ENCODE peak calls at places on chromosome 11, in six cellular contexts. J is ureter, C is ACHN, O is H9, U is trophoblast cell, V is mucosa of descending colon. R is an unnamed sample.

GRCh38 chr11:11636671-11637070 is 14.9 kb upstream of the GALNT18 start:
- DNase-seq in O (no peak), C (no peak), J (no peak), V (no peak), U (no peak), R (no peak)

GRCh38 chr11:50074161-50074560 is 41.5 kb downstream of the OR4C45 start:
- DNase-seq in V (no peak), C (no peak), J (no peak), O (no peak), U (no peak), R (no peak)

GRCh38 chr11:2534131-2534956 is 89.5 kb downstream of the KCNQ1 start:
- DNase-seq in C (no peak), J (peak; percentile 75), U (peak; percentile 99), O (peak; percentile 67), V (no peak), R (no peak)

GRCh38 chr11:111386611-111387150 is 7.6 kb upstream of the POU2AF1 start:
- DNase-seq in V (no peak), J (no peak), C (no peak), O (no peak), U (peak; percentile 66), R (no peak)

GRCh38 chr11:120142072-120142423 is 4.1 kb upstream of the TRIM29 start:
- DNase-seq in V (no peak), U (no peak), C (no peak), J (peak; percentile 43), O (peak; percentile 47), R (no peak)

GRCh38 chr11:2314525-2315394 is 12.9 kb downstream of the TSPAN32 start:
- DNase-seq in O (no peak), U (no peak), J (peak; percentile 92), V (peak; percentile 58), C (no peak), R (no peak)

GRCh38 chr11:100525197-100525596 is 161.9 kb upstream of the ARHGAP42 start:
- DNase-seq in O (no peak), U (no peak), J (no peak), C (no peak), V (no peak), R (no peak)

GRCh38 chr11:14331476-14332136 is 27.4 kb downstream of the RRAS2 start:
- DNase-seq in O (no peak), C (no peak), J (no peak), V (no peak), U (no peak), R (no peak)

GRCh38 chr11:62124186-62125113 is 639 bp downstream of the INCENP start:
- DNase-seq in V (peak; percentile 50), C (peak; percentile 28), J (no peak), U (peak; percentile 17), O (no peak), R (no peak)

GRCh38 chr11:70073881-70074371 is 4.2 kb upstream of the ANO1 start:
- DNase-seq in O (peak; percentile 38), J (no peak), C (no peak), U (no peak), V (no peak), R (no peak)

R was measured in activated T-helper 9 cell treated with anti-CD3 and anti-CD28 coated beads, Interleukin-2, amount 50 U/mL, for 16 hours.